ENCODE peak calls at places on chromosomes 2 and 18, in nine cellular contexts. M, N, Q, I, H, B, C, L and Y are unnamed samples.

GRCh38 chr18:68549257-68549871 is 165.5 kb downstream of the TMX3 start:
- DNase-seq in M (peak; percentile 81), N (no peak), Q (no peak), I (no peak), H (peak; percentile 38), B (no peak), C (no peak), L (no peak), Y (no peak)

GRCh38 chr2:14745288-14746076 is 113.0 kb downstream of the LRATD1 start:
- DNase-seq in M (no peak), N (no peak), Q (no peak), I (no peak), H (no peak), B (no peak), C (no peak), L (no peak), Y (no peak)

GRCh38 chr2:109356251-109357035 is 227.4 kb downstream of the SH3RF3 start:
- DNase-seq in M (no peak), N (no peak), Q (peak; percentile 18), I (no peak), H (no peak), B (no peak), C (no peak), L (no peak), Y (no peak)

GRCh38 chr18:46265190-46266156 is 161.3 kb downstream of the HAUS1 start:
- DNase-seq in M (no peak), N (no peak), Q (no peak), I (no peak), H (no peak), B (no peak), C (no peak), L (no peak), Y (no peak)

GRCh38 chr2:102484310-102485061 is 11.5 kb downstream of the SLC9A4 start:
- DNase-seq in M (no peak), N (no peak), Q (no peak), I (no peak), H (no peak), B (no peak), C (no peak), L (no peak), Y (no peak)

GRCh38 chr2:227848146-227848545 is 23.3 kb upstream of the DAW1 start:
- DNase-seq in M (no peak), N (no peak), Q (no peak), I (no peak), H (no peak), B (no peak), C (no peak), L (no peak), Y (no peak)

GRCh38 chr2:72274284-72274869 is 126.7 kb upstream of the CYP26B1 start:
- DNase-seq in M (peak; percentile 20), N (peak; percentile 82), Q (no peak), I (no peak), H (no peak), B (no peak), C (no peak), L (no peak), Y (no peak)

GRCh38 chr2:204973546-204974071 is 428.3 kb downstream of the PARD3B start:
- DNase-seq in M (no peak), N (no peak), Q (no peak), I (no peak), H (no peak), B (no peak), C (no peak), L (no peak), Y (no peak)

GRCh38 chr2:143684731-143685364 is 555.6 kb downstream of the ARHGAP15 start:
- DNase-seq in M (no peak), N (no peak), Q (no peak), I (no peak), H (no peak), B (no peak), C (no peak), L (no peak), Y (no peak)

DNA sequence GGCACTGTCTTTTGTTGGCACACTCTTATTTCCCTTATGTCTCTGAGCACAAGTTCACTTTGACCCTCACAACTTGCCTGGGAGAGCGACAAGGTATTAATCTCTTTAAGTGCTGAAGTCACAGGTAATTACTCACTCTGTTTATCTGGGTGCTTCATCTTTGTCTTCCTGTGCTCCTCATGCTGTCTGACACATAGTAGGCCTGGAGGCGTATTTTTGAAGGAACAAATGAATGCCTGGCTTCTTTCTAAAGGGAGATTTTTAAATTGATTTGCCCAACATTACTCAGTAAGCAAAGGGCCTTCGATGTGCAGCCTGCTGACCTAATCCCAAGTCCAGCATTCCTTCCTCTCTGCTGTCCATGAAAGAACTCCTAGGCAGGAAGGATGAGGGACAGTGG is 507.1 kb upstream of the TNP1 start:
- DNase-seq in M (no peak), N (peak; percentile 21), Q (no peak), I (no peak), H (no peak), B (no peak), C (no peak), L (no peak), Y (no peak)
- TF ChIP-seq CTCF in M (no peak), N (no peak), Q (no peak), I (no peak), H (no peak), B (no peak), C (no peak), L (no peak), Y (no peak)

GRCh38 chr2:231239751-231240150 is 41.3 kb downstream of the ARMC9 start:
- DNase-seq in M (no peak), N (no peak), Q (no peak), I (no peak), H (no peak), B (no peak), C (no peak), L (no peak), Y (no peak)

GRCh38 chr2:231238694-231239093 is 40.3 kb downstream of the ARMC9 start:
- DNase-seq in M (no peak), N (no peak), Q (no peak), I (no peak), H (no peak), B (no peak), C (no peak), L (no peak), Y (no peak)

GRCh38 chr2:231235217-231235616 is 36.8 kb downstream of the ARMC9 start:
- DNase-seq in M (no peak), N (no peak), Q (no peak), I (no peak), H (no peak), B (no peak), C (no peak), L (no peak), Y (no peak)
- TF ChIP-seq POLR2A in M (no peak), N (no peak), Q (no peak), I (no peak), H (no peak), B (no peak), C (no peak), L (no peak), Y (no peak)

DNA sequence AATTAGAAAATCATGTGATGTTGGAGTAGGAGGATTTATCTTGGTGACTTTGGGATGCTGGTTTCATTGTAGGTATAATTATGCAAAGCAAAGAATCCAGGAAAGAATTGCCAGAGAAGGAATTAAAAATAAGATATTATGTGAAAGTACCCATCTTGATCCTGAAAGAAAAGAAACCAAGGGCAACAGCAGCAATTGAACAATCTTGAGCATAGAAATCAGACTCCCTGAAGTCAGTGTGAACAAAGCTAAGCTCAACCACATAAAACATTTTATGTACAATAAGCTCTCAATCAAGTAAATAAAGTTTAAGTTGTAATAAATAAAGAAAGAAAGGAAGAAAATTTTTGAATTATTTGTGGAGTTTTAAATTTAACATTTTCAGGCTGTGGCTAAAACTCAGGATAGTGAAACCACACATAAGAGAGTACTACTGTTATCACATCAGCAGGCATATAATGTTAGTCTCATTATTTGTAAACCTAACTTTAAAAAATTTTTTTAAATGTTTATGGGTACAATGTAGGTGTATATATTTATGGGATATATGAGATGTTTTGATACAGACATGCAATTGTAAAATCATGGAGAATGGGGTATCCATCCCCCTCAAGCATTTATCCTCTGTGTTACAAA is 32.8 kb upstream of the GPR55 start:
- DNase-seq in M (no peak), N (no peak), Q (no peak), I (no peak), H (no peak), B (no peak), C (no peak), L (no peak), Y (no peak)
- H3K4me3 ChIP-seq in M (peak overlapping the region; percentile 9), N (peak overlapping the region; percentile 43), Q (peak overlapping the region; percentile 29), I (peak overlapping the region; percentile 9), H (peak overlapping the region; percentile 32), B (peak overlapping the region; percentile 72), C (no peak overlapping the region), L (no peak overlapping the region), Y (no peak overlapping the region)

GRCh38 chr2:151640087-151640486 is 94.2 kb downstream of the NEB start:
- DNase-seq in M (no peak), N (no peak), Q (no peak), I (no peak), H (no peak), B (no peak), C (no peak), L (no peak), Y (no peak)

GRCh38 chr2:151650456-151650855 is 83.8 kb downstream of the NEB start:
- DNase-seq in M (no peak), N (no peak), Q (no peak), I (no peak), H (no peak), B (no peak), C (no peak), L (no peak), Y (no peak)

GRCh38 chr2:151649966-151650365 is 84.3 kb downstream of the NEB start:
- DNase-seq in M (no peak), N (no peak), Q (no peak), I (no peak), H (no peak), B (no peak), C (no peak), L (no peak), Y (no peak)

DNA sequence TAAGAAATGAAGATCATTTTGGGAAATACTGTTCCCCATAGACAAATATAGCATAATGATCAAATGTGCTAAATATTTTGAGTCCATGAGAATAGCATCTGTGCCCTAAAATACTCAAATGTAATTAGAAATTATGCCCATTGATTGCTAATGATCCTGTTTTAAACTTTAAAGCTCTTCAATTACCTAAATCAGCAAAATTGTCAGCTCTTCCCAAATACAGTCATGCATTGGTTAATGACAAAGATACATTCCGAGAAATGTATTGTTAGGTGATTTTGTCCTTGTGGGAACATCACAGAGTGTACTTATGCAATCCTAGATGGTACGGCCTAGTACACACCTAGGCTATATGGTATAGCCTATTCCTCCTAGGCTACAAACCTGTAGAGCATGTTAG is 89.7 kb downstream of the NEB start:
- DNase-seq in M (no peak), N (no peak), Q (no peak), I (no peak), H (no peak), B (no peak), C (no peak), L (no peak), Y (no peak)
- TF ChIP-seq CTCF in M (no peak), N (no peak), Q (no peak), I (no peak), H (no peak), B (no peak), C (no peak), L (no peak), Y (no peak)